ENCODE peak calls at places on chromosomes 12 and 14, in ten cellular contexts. One of them, this sample, is unnamed.

GRCh38 chr14:97456958-97457357 is 659.8 kb downstream of the VRK1 start:
- DNase-seq in AG04450: no peak
- DNase-seq in Caco-2: no peak
- DNase-seq in cardiac fibroblast: no peak
- DNase-seq in A549: no peak
- DNase-seq in astrocyte of the cerebellum: no peak
- DNase-seq in GM12865: peak
- DNase-seq in fibroblast of villous mesenchyme: no peak
- DNase-seq in choroid plexus epithelial cell: no peak
- DNase-seq in sigmoid colon: no peak
- DNase-seq in this sample: no peak

GRCh38 chr14:22977434-22977683 is 5.0 kb downstream of the AJUBA start:
- DNase-seq in AG04450: no peak
- DNase-seq in Caco-2: no peak
- DNase-seq in cardiac fibroblast: no peak
- DNase-seq in A549: no peak
- DNase-seq in astrocyte of the cerebellum: no peak
- DNase-seq in GM12865: no peak
- DNase-seq in fibroblast of villous mesenchyme: no peak
- DNase-seq in choroid plexus epithelial cell: no peak
- DNase-seq in sigmoid colon: no peak
- DNase-seq in this sample: no peak

GRCh38 chr12:124567035-124567672 is at the start of gene NCOR2:
- DNase-seq in AG04450: no peak
- DNase-seq in Caco-2: peak
- DNase-seq in cardiac fibroblast: no peak
- DNase-seq in A549: no peak
- DNase-seq in astrocyte of the cerebellum: no peak
- DNase-seq in GM12865: peak
- DNase-seq in fibroblast of villous mesenchyme: no peak
- DNase-seq in choroid plexus epithelial cell: peak
- DNase-seq in sigmoid colon: no peak
- DNase-seq in this sample: peak

GRCh38 chr14:54722791-54723432 is 156.0 kb downstream of the SAMD4A start:
- DNase-seq in AG04450: no peak
- DNase-seq in Caco-2: peak
- DNase-seq in cardiac fibroblast: peak
- DNase-seq in A549: peak
- DNase-seq in astrocyte of the cerebellum: peak
- DNase-seq in GM12865: peak
- DNase-seq in fibroblast of villous mesenchyme: peak
- DNase-seq in choroid plexus epithelial cell: peak
- DNase-seq in sigmoid colon: no peak
- DNase-seq in this sample: peak

GRCh38 chr14:51595831-51596472 is 55.8 kb upstream of the FRMD6 start:
- DNase-seq in AG04450: no peak
- DNase-seq in Caco-2: no peak
- DNase-seq in cardiac fibroblast: no peak
- DNase-seq in A549: no peak
- DNase-seq in astrocyte of the cerebellum: no peak
- DNase-seq in GM12865: no peak
- DNase-seq in fibroblast of villous mesenchyme: no peak
- DNase-seq in choroid plexus epithelial cell: peak
- DNase-seq in sigmoid colon: no peak
- DNase-seq in this sample: no peak

GRCh38 chr14:50312734-50313054 is 570 bp downstream of the DMAC2L start:
- DNase-seq in AG04450: no peak
- DNase-seq in Caco-2: no peak
- DNase-seq in cardiac fibroblast: no peak
- DNase-seq in A549: no peak
- DNase-seq in astrocyte of the cerebellum: no peak
- DNase-seq in GM12865: no peak
- DNase-seq in fibroblast of villous mesenchyme: no peak
- DNase-seq in choroid plexus epithelial cell: peak
- DNase-seq in sigmoid colon: no peak
- DNase-seq in this sample: no peak

GRCh38 chr12:851913-852312 is 97.6 kb downstream of the RAD52 start:
- DNase-seq in AG04450: peak
- DNase-seq in Caco-2: no peak
- DNase-seq in cardiac fibroblast: peak
- DNase-seq in A549: peak
- DNase-seq in astrocyte of the cerebellum: peak
- DNase-seq in GM12865: no peak
- DNase-seq in fibroblast of villous mesenchyme: peak
- DNase-seq in choroid plexus epithelial cell: peak
- DNase-seq in sigmoid colon: no peak
- DNase-seq in this sample: no peak

GRCh38 chr12:51322452-51322851 is 1.5 kb downstream of the BIN2 start:
- DNase-seq in AG04450: no peak
- DNase-seq in Caco-2: no peak
- DNase-seq in cardiac fibroblast: no peak
- DNase-seq in A549: no peak
- DNase-seq in astrocyte of the cerebellum: no peak
- DNase-seq in GM12865: peak
- DNase-seq in fibroblast of villous mesenchyme: no peak
- DNase-seq in choroid plexus epithelial cell: no peak
- DNase-seq in sigmoid colon: no peak
- DNase-seq in this sample: no peak

GRCh38 chr14:36845346-36846042 is 183.8 kb downstream of the PAX9 start:
- DNase-seq in AG04450: no peak
- DNase-seq in Caco-2: no peak
- DNase-seq in cardiac fibroblast: no peak
- DNase-seq in A549: no peak
- DNase-seq in astrocyte of the cerebellum: no peak
- DNase-seq in GM12865: no peak
- DNase-seq in fibroblast of villous mesenchyme: no peak
- DNase-seq in choroid plexus epithelial cell: no peak
- DNase-seq in sigmoid colon: no peak
- DNase-seq in this sample: no peak

GRCh38 chr12:130828895-130829294 is 10.2 kb downstream of the STX2 start:
- DNase-seq in AG04450: no peak
- DNase-seq in Caco-2: no peak
- DNase-seq in cardiac fibroblast: no peak
- DNase-seq in A549: no peak
- DNase-seq in astrocyte of the cerebellum: no peak
- DNase-seq in GM12865: no peak
- DNase-seq in fibroblast of villous mesenchyme: no peak
- DNase-seq in choroid plexus epithelial cell: no peak
- DNase-seq in sigmoid colon: no peak
- DNase-seq in this sample: no peak

GRCh38 chr14:92515510-92516343 is 2.1 kb downstream of the RIN3 start:
- DNase-seq in AG04450: no peak
- DNase-seq in Caco-2: no peak
- DNase-seq in cardiac fibroblast: no peak
- DNase-seq in A549: no peak
- DNase-seq in astrocyte of the cerebellum: no peak
- DNase-seq in GM12865: no peak
- DNase-seq in fibroblast of villous mesenchyme: no peak
- DNase-seq in choroid plexus epithelial cell: no peak
- DNase-seq in sigmoid colon: peak
- DNase-seq in this sample: no peak

GRCh38 chr14:100091386-100091785 is 26.2 kb downstream of the EVL start:
- DNase-seq in AG04450: no peak
- DNase-seq in Caco-2: no peak
- DNase-seq in cardiac fibroblast: no peak
- DNase-seq in A549: no peak
- DNase-seq in astrocyte of the cerebellum: no peak
- DNase-seq in GM12865: no peak
- DNase-seq in fibroblast of villous mesenchyme: no peak
- DNase-seq in choroid plexus epithelial cell: no peak
- DNase-seq in sigmoid colon: no peak
- DNase-seq in this sample: no peak

GRCh38 chr12:6230321-6231110 is 30.3 kb downstream of the CD9 start:
- DNase-seq in AG04450: no peak
- DNase-seq in Caco-2: no peak
- DNase-seq in cardiac fibroblast: peak
- DNase-seq in A549: no peak
- DNase-seq in astrocyte of the cerebellum: peak
- DNase-seq in GM12865: peak
- DNase-seq in fibroblast of villous mesenchyme: peak
- DNase-seq in choroid plexus epithelial cell: peak
- DNase-seq in sigmoid colon: peak
- DNase-seq in this sample: peak

GRCh38 chr12:111616177-111616623 is 17.1 kb upstream of the ATXN2 start:
- DNase-seq in AG04450: no peak
- DNase-seq in Caco-2: peak
- DNase-seq in cardiac fibroblast: no peak
- DNase-seq in A549: no peak
- DNase-seq in astrocyte of the cerebellum: no peak
- DNase-seq in GM12865: no peak
- DNase-seq in fibroblast of villous mesenchyme: peak
- DNase-seq in choroid plexus epithelial cell: peak
- DNase-seq in sigmoid colon: no peak
- DNase-seq in this sample: no peak

GRCh38 chr12:110179291-110179690 is 55.1 kb downstream of the IFT81 start:
- DNase-seq in AG04450: no peak
- DNase-seq in Caco-2: no peak
- DNase-seq in cardiac fibroblast: peak
- DNase-seq in A549: no peak
- DNase-seq in astrocyte of the cerebellum: no peak
- DNase-seq in GM12865: no peak
- DNase-seq in fibroblast of villous mesenchyme: peak
- DNase-seq in choroid plexus epithelial cell: peak
- DNase-seq in sigmoid colon: no peak
- DNase-seq in this sample: no peak

GRCh38 chr12:94844452-94844851 is 159.0 kb downstream of the NDUFA12 start:
- DNase-seq in AG04450: no peak
- DNase-seq in Caco-2: no peak
- DNase-seq in cardiac fibroblast: no peak
- DNase-seq in A549: no peak
- DNase-seq in astrocyte of the cerebellum: no peak
- DNase-seq in GM12865: no peak
- DNase-seq in fibroblast of villous mesenchyme: no peak
- DNase-seq in choroid plexus epithelial cell: no peak
- DNase-seq in sigmoid colon: no peak
- DNase-seq in this sample: no peak

GRCh38 chr12:94841904-94842610 is 161.4 kb downstream of the NDUFA12 start:
- DNase-seq in AG04450: no peak
- DNase-seq in Caco-2: no peak
- DNase-seq in cardiac fibroblast: no peak
- DNase-seq in A549: no peak
- DNase-seq in astrocyte of the cerebellum: no peak
- DNase-seq in GM12865: peak
- DNase-seq in fibroblast of villous mesenchyme: no peak
- DNase-seq in choroid plexus epithelial cell: no peak
- DNase-seq in sigmoid colon: no peak
- DNase-seq in this sample: no peak

GRCh38 chr12:94848966-94849365 is 154.5 kb downstream of the NDUFA12 start:
- DNase-seq in AG04450: no peak
- DNase-seq in Caco-2: no peak
- DNase-seq in cardiac fibroblast: no peak
- DNase-seq in A549: no peak
- DNase-seq in astrocyte of the cerebellum: no peak
- DNase-seq in GM12865: no peak
- DNase-seq in fibroblast of villous mesenchyme: no peak
- DNase-seq in choroid plexus epithelial cell: no peak
- DNase-seq in sigmoid colon: no peak
- DNase-seq in this sample: no peak

GRCh38 chr12:94841171-94841570 is 162.3 kb downstream of the NDUFA12 start:
- DNase-seq in AG04450: no peak
- DNase-seq in Caco-2: no peak
- DNase-seq in cardiac fibroblast: no peak
- DNase-seq in A549: no peak
- DNase-seq in astrocyte of the cerebellum: no peak
- DNase-seq in GM12865: no peak
- DNase-seq in fibroblast of villous mesenchyme: peak
- DNase-seq in choroid plexus epithelial cell: no peak
- DNase-seq in sigmoid colon: peak
- DNase-seq in this sample: no peak

DNA sequence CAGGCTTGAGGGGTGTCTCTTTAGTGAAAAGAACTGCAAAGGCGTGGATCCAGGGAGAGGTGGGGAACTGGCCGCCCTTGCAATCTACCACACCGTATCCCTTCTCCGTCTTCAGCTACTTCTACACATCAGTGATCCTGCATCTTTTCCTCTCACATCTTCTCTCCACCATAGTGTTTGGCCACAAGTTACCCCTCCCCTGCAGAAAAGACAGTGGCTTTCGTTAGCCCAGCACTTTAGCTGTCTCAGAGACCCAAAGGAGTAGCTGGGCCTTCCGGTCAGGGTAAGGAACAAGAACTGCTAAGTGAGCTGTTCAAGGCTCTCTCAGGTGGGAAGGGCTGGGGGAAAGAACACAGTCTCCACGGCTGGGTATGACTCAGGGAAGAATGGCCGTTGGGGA is 158.4 kb downstream of the NDUFA12 start:
- DNase-seq in AG04450: no peak
- DNase-seq in Caco-2: no peak
- DNase-seq in cardiac fibroblast: no peak
- DNase-seq in A549: no peak
- DNase-seq in astrocyte of the cerebellum: no peak
- DNase-seq in GM12865: no peak
- DNase-seq in fibroblast of villous mesenchyme: no peak
- DNase-seq in choroid plexus epithelial cell: no peak
- DNase-seq in sigmoid colon: no peak
- DNase-seq in this sample: no peak
- TF ChIP-seq CTCF in AG04450: no peak
- TF ChIP-seq CTCF in Caco-2: no peak
- TF ChIP-seq CTCF in cardiac fibroblast: no peak
- TF ChIP-seq CTCF in A549: no peak
- TF ChIP-seq CTCF in astrocyte of the cerebellum: no peak
- TF ChIP-seq CTCF in GM12865: no peak
- TF ChIP-seq CTCF in fibroblast of villous mesenchyme: no peak
- TF ChIP-seq CTCF in choroid plexus epithelial cell: no peak
- TF ChIP-seq CTCF in sigmoid colon: no peak
- TF ChIP-seq CTCF in this sample: no peak

GRCh38 chr14:69316449-69317391 is 56.8 kb downstream of the GALNT16 start:
- DNase-seq in AG04450: peak
- DNase-seq in Caco-2: no peak
- DNase-seq in cardiac fibroblast: peak
- DNase-seq in A549: peak
- DNase-seq in astrocyte of the cerebellum: peak
- DNase-seq in GM12865: no peak
- DNase-seq in fibroblast of villous mesenchyme: peak
- DNase-seq in choroid plexus epithelial cell: peak
- DNase-seq in sigmoid colon: peak
- DNase-seq in this sample: no peak
- TF ChIP-seq CTCF in AG04450: no peak
- TF ChIP-seq CTCF in Caco-2: no peak
- TF ChIP-seq CTCF in cardiac fibroblast: no peak
- TF ChIP-seq CTCF in A549: no peak
- TF ChIP-seq CTCF in astrocyte of the cerebellum: peak
- TF ChIP-seq CTCF in GM12865: no peak
- TF ChIP-seq CTCF in fibroblast of villous mesenchyme: no peak
- TF ChIP-seq CTCF in choroid plexus epithelial cell: peak
- TF ChIP-seq CTCF in sigmoid colon: no peak
- TF ChIP-seq CTCF in this sample: no peak

GRCh38 chr14:89407856-89408255 is 9.2 kb downstream of the FOXN3 start:
- DNase-seq in AG04450: no peak
- DNase-seq in Caco-2: no peak
- DNase-seq in cardiac fibroblast: no peak
- DNase-seq in A549: no peak
- DNase-seq in astrocyte of the cerebellum: no peak
- DNase-seq in GM12865: peak
- DNase-seq in fibroblast of villous mesenchyme: peak
- DNase-seq in choroid plexus epithelial cell: peak
- DNase-seq in sigmoid colon: no peak
- DNase-seq in this sample: no peak
- TF ChIP-seq CTCF in AG04450: no peak
- TF ChIP-seq CTCF in Caco-2: no peak
- TF ChIP-seq CTCF in cardiac fibroblast: no peak
- TF ChIP-seq CTCF in A549: no peak
- TF ChIP-seq CTCF in astrocyte of the cerebellum: no peak
- TF ChIP-seq CTCF in GM12865: no peak
- TF ChIP-seq CTCF in fibroblast of villous mesenchyme: no peak
- TF ChIP-seq CTCF in choroid plexus epithelial cell: no peak
- TF ChIP-seq CTCF in sigmoid colon: no peak
- TF ChIP-seq CTCF in this sample: no peak

GRCh38 chr12:82758743-82759142 is 72.0 kb downstream of the TMTC2 start:
- DNase-seq in AG04450: no peak
- DNase-seq in Caco-2: no peak
- DNase-seq in cardiac fibroblast: no peak
- DNase-seq in A549: no peak
- DNase-seq in astrocyte of the cerebellum: no peak
- DNase-seq in GM12865: no peak
- DNase-seq in fibroblast of villous mesenchyme: no peak
- DNase-seq in choroid plexus epithelial cell: no peak
- DNase-seq in sigmoid colon: no peak
- DNase-seq in this sample: no peak
- TF ChIP-seq CTCF in AG04450: no peak
- TF ChIP-seq CTCF in Caco-2: no peak
- TF ChIP-seq CTCF in cardiac fibroblast: no peak
- TF ChIP-seq CTCF in A549: no peak
- TF ChIP-seq CTCF in astrocyte of the cerebellum: no peak
- TF ChIP-seq CTCF in GM12865: no peak
- TF ChIP-seq CTCF in fibroblast of villous mesenchyme: no peak
- TF ChIP-seq CTCF in choroid plexus epithelial cell: no peak
- TF ChIP-seq CTCF in sigmoid colon: no peak
- TF ChIP-seq CTCF in this sample: no peak